ENCODE peak calls at places on chromosomes 1 and 21, in six cellular contexts. J, F, T, Q, R and A are unnamed samples.

GRCh38 chr21:35768187-35768586 is 292.1 kb downstream of the SETD4 start:
- DNase-seq in J (no peak), F (no peak), T (no peak), Q (no peak), R (no peak), A (no peak)

GRCh38 chr1:77889240-77889637 is 815 bp downstream of the NEXN start:
- DNase-seq in J (no peak), F (peak), T (peak), Q (no peak), R (no peak), A (peak)

GRCh38 chr1:113123737-113124136 is 50.7 kb downstream of the LRIG2 start:
- DNase-seq in J (no peak), F (peak), T (no peak), Q (no peak), R (no peak), A (no peak)

GRCh38 chr1:11114966-11115365 is 15.3 kb upstream of the EXOSC10 start:
- DNase-seq in J (no peak), F (no peak), T (no peak), Q (no peak), R (no peak), A (no peak)

GRCh38 chr1:8604041-8604942 is 213.1 kb downstream of the RERE start:
- DNase-seq in J (no peak), F (no peak), T (no peak), Q (peak), R (no peak), A (no peak)

GRCh38 chr1:18932879-18933278 is 23.6 kb downstream of the IFFO2 start:
- DNase-seq in J (no peak), F (no peak), T (no peak), Q (no peak), R (no peak), A (no peak)

GRCh38 chr1:218739426-218739825 is 394.3 kb downstream of the TGFB2 start:
- DNase-seq in J (no peak), F (peak), T (no peak), Q (no peak), R (no peak), A (no peak)

GRCh38 chr1:86753700-86754099 is 49.3 kb downstream of the SH3GLB1 start:
- DNase-seq in J (no peak), F (peak), T (no peak), Q (peak), R (no peak), A (peak)

GRCh38 chr1:210633140-210633539 is 304.4 kb downstream of the HHAT start:
- DNase-seq in J (no peak), F (no peak), T (no peak), Q (no peak), R (no peak), A (no peak)

GRCh38 chr1:82920418-82921248 is 1078.3 kb downstream of the TTLL7 start:
- DNase-seq in J (no peak), F (no peak), T (no peak), Q (no peak), R (no peak), A (no peak)

GRCh38 chr1:42941640-42942330 is 16.9 kb downstream of the SLC2A1 start:
- DNase-seq in J (no peak), F (peak), T (no peak), Q (no peak), R (no peak), A (peak)

DNA sequence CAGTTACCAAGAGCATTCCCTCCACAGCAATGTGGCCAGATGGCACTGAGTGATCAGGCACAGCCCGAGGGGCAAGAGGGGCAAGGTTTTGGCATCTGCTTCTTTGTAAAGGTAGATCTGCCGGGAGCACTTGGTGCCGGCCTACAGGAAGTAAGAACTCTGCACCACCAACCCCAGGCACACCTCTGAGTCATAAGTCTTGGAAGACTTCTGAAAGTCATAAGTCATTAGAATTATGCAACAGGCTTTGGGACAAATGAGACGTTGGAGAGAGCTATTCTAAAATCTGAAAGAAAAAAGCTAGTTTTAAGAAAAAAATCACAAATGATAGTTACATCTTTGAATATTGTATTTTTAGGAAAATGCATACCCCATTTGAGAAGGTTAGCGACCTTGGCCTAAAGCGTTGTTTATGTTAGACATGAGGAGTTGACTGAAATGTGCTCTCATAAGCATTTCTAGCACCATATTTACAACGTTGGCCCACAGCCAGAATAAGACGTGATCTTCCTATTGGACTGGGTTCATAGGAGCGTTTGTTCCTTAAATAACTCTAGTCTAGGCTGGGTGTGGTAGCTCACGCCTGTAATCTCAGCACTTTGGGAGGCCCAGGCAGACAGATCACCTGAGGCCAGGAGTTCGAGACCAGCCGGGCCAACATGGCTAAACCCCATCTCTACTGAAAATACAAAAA is 37.7 kb upstream of the MAP10 start:
- DNase-seq in J (no peak), F (peak), T (no peak), Q (no peak), R (no peak), A (peak)
- H3K4me2 ChIP-seq in J (no peak), F (no peak), T (no peak), Q (no peak), R (no peak), A (peak)

GRCh38 chr1:207059881-207060280 is 6.8 kb downstream of the PFKFB2 start:
- DNase-seq in J (no peak), F (no peak), T (no peak), Q (no peak), R (no peak), A (no peak)

GRCh38 chr1:207060596-207060995 is 7.5 kb downstream of the PFKFB2 start:
- DNase-seq in J (no peak), F (no peak), T (no peak), Q (no peak), R (no peak), A (no peak)

GRCh38 chr1:207056673-207057072 is 3.6 kb downstream of the PFKFB2 start:
- DNase-seq in J (no peak), F (no peak), T (no peak), Q (no peak), R (no peak), A (no peak)

GRCh38 chr1:207058252-207058651 is 5.2 kb downstream of the PFKFB2 start:
- DNase-seq in J (no peak), F (no peak), T (no peak), Q (no peak), R (no peak), A (no peak)

GRCh38 chr1:207058878-207059867 is 6.1 kb downstream of the PFKFB2 start:
- DNase-seq in J (no peak), F (no peak), T (no peak), Q (no peak), R (peak), A (no peak)
- H3K4me2 ChIP-seq in J (no peak), F (no peak), T (no peak), Q (no peak), R (no peak), A (no peak)

GRCh38 chr1:67682659-67683197 is 2.3 kb upstream of the GADD45A start:
- DNase-seq in J (no peak), F (peak), T (no peak), Q (no peak), R (no peak), A (peak)
- H3K4me2 ChIP-seq in J (no peak), F (peak), T (no peak), Q (no peak), R (no peak), A (peak)

GRCh38 chr1:107687846-107688753 is 276.9 kb downstream of the VAV3 start:
- DNase-seq in J (no peak), F (no peak), T (no peak), Q (no peak), R (no peak), A (peak)
- H3K4me2 ChIP-seq in J (no peak), F (no peak), T (no peak), Q (no peak), R (no peak), A (peak)

DNA sequence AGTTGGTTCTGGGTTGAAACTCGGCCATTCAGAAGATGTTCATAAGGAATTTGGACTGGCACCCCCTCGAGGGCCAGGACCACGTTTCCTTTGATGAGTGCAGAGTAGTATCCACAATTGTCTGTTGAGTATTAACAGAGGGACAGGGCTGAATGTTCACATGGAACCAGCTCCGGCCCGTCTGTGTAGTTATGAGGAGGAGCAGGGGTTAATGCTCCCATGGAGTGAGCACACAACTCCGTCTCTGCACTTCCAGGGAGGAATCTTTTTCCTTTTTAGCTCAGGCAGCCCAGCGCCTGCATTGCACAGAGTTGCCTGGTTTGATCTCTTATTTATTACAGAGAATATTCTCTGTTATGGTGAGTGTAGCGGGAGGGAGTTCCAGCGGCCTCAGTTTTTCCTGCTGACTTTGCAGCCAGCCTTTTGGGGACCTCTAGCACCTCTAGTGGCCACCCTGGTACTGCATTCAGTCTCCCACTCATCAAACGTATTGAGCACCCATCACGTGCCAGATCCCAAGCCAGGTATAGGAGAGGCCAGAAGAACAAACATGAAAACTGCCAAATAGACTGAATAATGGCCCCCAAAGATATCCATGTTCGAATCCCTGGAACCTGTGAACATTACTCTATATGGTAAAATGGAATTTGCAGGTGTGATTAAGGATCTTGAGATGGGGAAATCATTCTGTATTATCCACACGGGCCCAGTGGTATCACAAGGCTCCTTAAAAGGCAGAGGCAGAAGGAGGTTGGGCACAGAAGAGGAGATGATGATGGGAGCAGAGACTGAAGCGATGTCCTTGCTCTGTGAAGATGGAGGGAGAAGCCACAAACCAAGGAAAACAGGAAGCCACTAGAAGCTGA is 167.7 kb upstream of the CSF3R start:
- DNase-seq in J (peak), F (peak), T (peak), Q (peak), R (peak), A (peak)
- H3K4me2 ChIP-seq in J (no peak), F (no peak), T (no peak), Q (no peak), R (no peak), A (no peak)

GRCh38 chr1:17621691-17622090 is 82.2 kb downstream of the ARHGEF10L start:
- DNase-seq in J (no peak), F (no peak), T (no peak), Q (no peak), R (no peak), A (no peak)
- H3K4me2 ChIP-seq in J (no peak), F (no peak), T (no peak), Q (no peak), R (no peak), A (no peak)

GRCh38 chr1:213641312-213641711 is 346.5 kb upstream of the PROX1 start:
- DNase-seq in J (no peak), F (no peak), T (no peak), Q (no peak), R (no peak), A (no peak)
- H3K4me2 ChIP-seq in J (no peak), F (no peak), T (no peak), Q (no peak), R (no peak), A (no peak)

DNA sequence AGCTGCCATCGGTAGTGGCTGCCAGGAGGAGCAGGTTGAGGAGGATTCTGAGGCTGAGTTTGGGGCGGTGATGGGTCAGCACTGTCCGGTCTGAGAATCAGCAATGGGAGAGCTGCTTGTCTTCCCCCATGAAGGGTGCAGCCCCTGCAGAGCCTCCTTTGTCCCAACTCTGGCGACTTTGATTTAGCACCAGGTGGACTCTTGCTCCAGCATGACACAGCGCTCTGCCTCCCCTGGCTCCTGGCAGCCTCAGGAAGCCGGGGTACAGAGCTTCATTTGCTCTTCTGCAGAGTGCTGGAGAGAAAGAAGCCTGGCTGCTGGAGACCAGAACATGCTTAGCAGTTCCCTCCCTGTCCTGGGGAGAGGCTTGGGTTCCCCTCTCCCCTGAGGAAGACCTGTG is 13.3 kb downstream of the ZDHHC18 start:
- DNase-seq in J (no peak), F (no peak), T (no peak), Q (no peak), R (no peak), A (no peak)
- H3K4me2 ChIP-seq in J (no peak), F (no peak), T (no peak), Q (no peak), R (no peak), A (no peak)